ENCODE peak calls at places on chromosomes 11 and 22, in ten cellular contexts. K, C, J, Y, B, U, F, E, R and H are unnamed samples.

GRCh38 chr11:2488004-2488403 is 43.2 kb downstream of the KCNQ1 start:
- DNase-seq in K (no peak), C (no peak), J (no peak), Y (no peak), B (no peak), U (no peak), F (no peak), E (no peak), R (no peak), H (no peak)

GRCh38 chr22:45889539-45890350 is 87.2 kb downstream of the WNT7B start:
- DNase-seq in K (no peak), C (no peak), J (no peak), Y (no peak), B (peak; percentile 41), U (no peak), F (no peak), E (no peak), R (no peak), H (no peak)

GRCh38 chr22:47918936-47919505 is 1156.6 kb downstream of the TBC1D22A start:
- DNase-seq in K (no peak), C (no peak), J (no peak), Y (no peak), B (no peak), U (no peak), F (peak; percentile 1), E (no peak), R (no peak), H (no peak)

GRCh38 chr11:118104491-118104890 is 17.7 kb upstream of the SMIM35 start:
- DNase-seq in K (no peak), C (no peak), J (no peak), Y (no peak), B (no peak), U (no peak), F (no peak), E (no peak), R (no peak), H (no peak)

GRCh38 chr11:46285594-46286033 is 8.2 kb downstream of the CREB3L1 start:
- DNase-seq in K (no peak), C (no peak), J (no peak), Y (no peak), B (no peak), U (no peak), F (no peak), E (peak; percentile 90), R (no peak), H (no peak)

GRCh38 chr11:61293869-61294716 is 1.0 kb downstream of the VWCE start:
- DNase-seq in K (peak; percentile 62), C (no peak), J (peak; percentile 64), Y (peak; percentile 41), B (peak; percentile 26), U (peak; percentile 21), F (no peak), E (peak; percentile 25), R (no peak), H (peak; percentile 77)

GRCh38 chr11:65530157-65530496 is 5.2 kb downstream of the SCYL1 start:
- DNase-seq in K (no peak), C (no peak), J (no peak), Y (no peak), B (no peak), U (no peak), F (no peak), E (no peak), R (no peak), H (no peak)

GRCh38 chr22:30246962-30247376 is 410 bp upstream of the LIF start:
- DNase-seq in K (no peak), C (no peak), J (no peak), Y (no peak), B (no peak), U (peak; percentile 85), F (no peak), E (no peak), R (no peak), H (no peak)

GRCh38 chr22:20940178-20940790 is 23.1 kb downstream of the CRKL start:
- DNase-seq in K (no peak), C (no peak), J (no peak), Y (no peak), B (no peak), U (no peak), F (no peak), E (peak; percentile 88), R (no peak), H (no peak)

GRCh38 chr11:30879322-30880020 is 293.3 kb upstream of the MPPED2 start:
- DNase-seq in K (no peak), C (no peak), J (no peak), Y (no peak), B (no peak), U (no peak), F (no peak), E (no peak), R (no peak), H (no peak)

GRCh38 chr11:130159657-130160459 is at the start of gene ST14:
- DNase-seq in K (no peak), C (no peak), J (no peak), Y (no peak), B (no peak), U (peak; percentile 89), F (peak; percentile 45), E (no peak), R (no peak), H (no peak)